ENCODE peak calls at places on chromosomes 11 and 22, in eight cellular contexts. Z, A, E, N, W, B, X and K are unnamed samples.

GRCh38 chr11:33747969-33748368 is 11.7 kb upstream of the CD59 start:
- DNase-seq in Z (peak; percentile 42), A (no peak), E (no peak), N (no peak), B (no peak), W (no peak), X (no peak), K (no peak)

GRCh38 chr22:44132724-44133123 is 48.0 kb upstream of the PARVG start:
- DNase-seq in X (no peak), Z (no peak), E (no peak), N (no peak), W (no peak), A (no peak), B (no peak), K (no peak)

GRCh38 chr22:49350441-49351121 is 477.1 kb downstream of the BRD1 start:
- DNase-seq in W (no peak), Z (no peak), E (no peak), N (no peak), X (no peak), A (no peak), B (no peak), K (no peak)

GRCh38 chr11:35138606-35138948 is 394 bp upstream of the CD44 start:
- DNase-seq in E (no peak), W (no peak), Z (no peak), N (no peak), B (peak; percentile 55), A (no peak), X (no peak), K (no peak)

GRCh38 chr11:2472428-2473186 is 27.8 kb downstream of the KCNQ1 start:
- DNase-seq in Z (no peak), W (no peak), N (no peak), B (no peak), X (no peak), A (no peak), E (no peak), K (no peak)

GRCh38 chr11:80083561-80083960 is 642.7 kb upstream of the TENM4 start:
- DNase-seq in X (no peak), N (no peak), B (no peak), E (no peak), Z (no peak), A (no peak), W (no peak), K (no peak)

GRCh38 chr11:20367313-20367948 is 3.9 kb downstream of the HTATIP2 start:
- DNase-seq in Z (peak; percentile 82), W (no peak), E (no peak), B (peak; percentile 95), N (no peak), X (peak; percentile 65), A (no peak), K (peak; percentile 40)

GRCh38 chr11:27116684-27117083 is 76.1 kb downstream of the BBOX1 start:
- DNase-seq in E (no peak), Z (peak; percentile 77), B (peak; percentile 92), X (peak; percentile 71), A (no peak), W (no peak), N (no peak), K (no peak)

GRCh38 chr11:87290304-87290922 is 252.7 kb downstream of the TMEM135 start:
- DNase-seq in X (peak; percentile 19), A (no peak), B (peak; percentile 69), E (peak; percentile 11), W (no peak), Z (peak; percentile 20), N (peak; percentile 61), K (no peak)

GRCh38 chr22:42177891-42178336 is 47.3 kb upstream of the CYP2D6 start:
- DNase-seq in W (no peak), E (no peak), B (no peak), Z (no peak), X (no peak), N (no peak), A (no peak), K (no peak)

DNA sequence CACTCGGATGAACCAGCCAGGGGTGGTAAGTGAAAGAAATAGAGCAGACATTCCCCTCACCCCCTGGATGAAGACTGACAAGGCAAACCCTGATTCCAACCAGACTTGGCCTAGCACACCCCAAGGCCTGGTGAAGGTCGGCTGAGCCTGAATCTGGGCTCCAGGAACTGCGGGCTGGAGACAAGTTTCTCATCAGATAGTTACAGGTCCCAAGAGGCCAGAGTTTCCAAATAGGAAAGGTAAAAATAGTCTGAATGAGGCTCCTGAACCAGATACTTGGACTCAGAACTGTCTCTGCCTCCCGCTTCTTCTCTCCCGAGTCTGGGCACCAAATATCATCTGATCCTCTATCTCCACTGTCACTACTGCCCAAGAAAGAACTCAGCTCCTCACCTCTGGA is 7.8 kb downstream of the ZMAT5 start:
- DNase-seq in Z (no peak), E (no peak), B (no peak), A (no peak), X (no peak), N (no peak), W (no peak), K (no peak)
- TF ChIP-seq CTCF in Z (no peak), E (no peak), B (no peak), A (no peak), X (no peak), N (no peak), W (no peak), K (no peak)

DNA sequence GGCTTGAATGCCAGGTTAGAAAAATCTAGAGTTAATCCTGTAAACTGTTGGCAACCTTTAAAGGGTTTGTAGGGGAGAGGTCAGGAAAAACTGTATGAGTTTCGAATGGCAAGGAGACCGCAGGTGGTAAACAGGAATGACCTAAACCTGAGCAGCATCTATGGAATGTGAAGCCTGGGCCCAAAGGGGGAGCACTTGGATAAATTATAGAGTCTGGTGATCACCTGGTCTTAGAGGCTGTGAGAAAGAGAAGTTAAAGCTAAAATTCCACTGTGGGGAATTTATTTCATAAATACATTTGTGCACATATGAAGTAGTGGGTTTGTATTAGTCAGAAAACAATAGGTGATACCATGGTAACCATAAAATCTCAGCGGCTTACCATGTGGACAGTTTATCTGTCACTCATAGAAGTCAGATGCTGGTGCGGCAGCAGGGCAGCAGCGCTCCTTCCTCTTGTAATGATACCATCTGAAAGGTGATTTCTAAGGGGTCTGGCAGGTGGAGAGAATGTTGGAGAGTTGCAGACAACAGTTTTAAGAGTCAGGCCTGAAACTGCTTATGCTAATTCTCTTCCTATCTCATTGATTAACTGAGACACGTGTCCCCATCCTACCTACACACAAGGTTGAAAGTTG is 1104.4 kb upstream of the CCDC90B start:
- DNase-seq in Z (peak; percentile 14), B (peak; percentile 9), A (no peak), N (no peak), W (no peak), E (no peak), X (no peak), K (no peak)
- TF ChIP-seq CTCF in Z (no peak), B (no peak), A (no peak), N (no peak), W (no peak), E (no peak), X (no peak), K (no peak)

DNA sequence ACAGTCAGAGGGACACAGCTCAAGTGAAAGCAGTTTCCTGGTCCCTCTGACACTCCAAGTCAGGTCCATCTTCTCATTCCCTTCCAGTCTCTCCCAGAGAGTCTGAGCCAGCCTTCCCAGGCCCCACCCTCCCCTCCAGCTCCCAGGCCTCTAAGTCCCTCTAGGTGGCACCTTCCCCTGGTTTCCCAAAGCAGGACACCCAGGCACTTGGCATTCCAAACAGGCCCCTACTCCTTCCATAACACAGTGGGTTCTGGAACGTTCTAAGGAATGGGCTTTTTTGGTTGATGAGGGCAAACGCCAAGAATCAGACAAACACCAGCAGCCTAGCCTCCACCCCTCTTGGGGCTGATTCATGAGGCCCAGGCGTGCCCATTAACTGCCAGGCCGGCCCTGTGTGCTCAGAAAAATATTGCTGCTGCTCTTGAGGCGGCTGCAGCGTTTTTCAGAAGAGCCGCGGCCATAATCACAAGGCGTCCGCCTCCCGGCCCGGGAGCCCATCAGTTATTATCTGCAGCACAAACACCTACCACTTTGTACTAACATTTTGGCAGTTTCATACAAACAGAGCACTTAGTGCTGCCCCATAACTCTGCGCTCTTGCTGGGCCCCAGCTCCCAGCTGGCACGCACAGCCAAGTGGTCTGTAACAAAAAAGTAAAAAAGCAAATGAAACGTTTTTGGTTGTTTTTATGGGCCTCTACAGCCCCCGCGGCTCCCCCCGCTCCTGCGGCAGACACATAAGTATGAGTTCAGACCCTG is 418.6 kb downstream of the SOX6 start:
- DNase-seq in N (no peak), B (no peak), X (no peak), Z (no peak), A (no peak), W (no peak), E (no peak), K (no peak)
- TF ChIP-seq CTCF in N (no peak), B (no peak), X (no peak), Z (no peak), A (no peak), W (no peak), E (no peak), K (no peak)

DNA sequence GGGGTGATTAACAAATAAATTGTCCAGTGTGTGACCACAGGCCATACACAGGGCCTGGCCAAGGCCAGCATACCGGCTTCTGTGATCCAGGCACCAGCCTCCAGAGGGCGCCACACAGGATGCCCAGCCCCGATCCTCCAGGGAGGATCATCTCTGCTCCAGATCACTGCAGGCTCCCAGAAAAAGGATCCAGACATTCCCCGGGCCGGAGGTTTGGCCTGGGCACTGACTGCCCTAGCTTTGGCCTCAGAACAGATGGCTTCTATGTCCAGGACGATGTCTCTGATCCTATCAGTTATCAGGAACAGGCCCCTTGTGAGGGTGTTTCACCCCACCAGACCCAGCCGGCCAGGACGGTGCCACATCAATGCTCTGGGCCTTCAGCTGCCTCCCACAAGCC is 74.5 kb upstream of the LMO1 start:
- DNase-seq in A (peak; percentile 21), N (peak; percentile 82), W (no peak), E (peak; percentile 74), B (peak; percentile 40), X (no peak), Z (no peak), K (no peak)
- TF ChIP-seq CTCF in A (peak; percentile 66), N (peak; percentile 66), W (no peak), E (peak; percentile 75), B (peak; percentile 77), X (peak; percentile 77), Z (peak; percentile 57), K (peak; percentile 63)

DNA sequence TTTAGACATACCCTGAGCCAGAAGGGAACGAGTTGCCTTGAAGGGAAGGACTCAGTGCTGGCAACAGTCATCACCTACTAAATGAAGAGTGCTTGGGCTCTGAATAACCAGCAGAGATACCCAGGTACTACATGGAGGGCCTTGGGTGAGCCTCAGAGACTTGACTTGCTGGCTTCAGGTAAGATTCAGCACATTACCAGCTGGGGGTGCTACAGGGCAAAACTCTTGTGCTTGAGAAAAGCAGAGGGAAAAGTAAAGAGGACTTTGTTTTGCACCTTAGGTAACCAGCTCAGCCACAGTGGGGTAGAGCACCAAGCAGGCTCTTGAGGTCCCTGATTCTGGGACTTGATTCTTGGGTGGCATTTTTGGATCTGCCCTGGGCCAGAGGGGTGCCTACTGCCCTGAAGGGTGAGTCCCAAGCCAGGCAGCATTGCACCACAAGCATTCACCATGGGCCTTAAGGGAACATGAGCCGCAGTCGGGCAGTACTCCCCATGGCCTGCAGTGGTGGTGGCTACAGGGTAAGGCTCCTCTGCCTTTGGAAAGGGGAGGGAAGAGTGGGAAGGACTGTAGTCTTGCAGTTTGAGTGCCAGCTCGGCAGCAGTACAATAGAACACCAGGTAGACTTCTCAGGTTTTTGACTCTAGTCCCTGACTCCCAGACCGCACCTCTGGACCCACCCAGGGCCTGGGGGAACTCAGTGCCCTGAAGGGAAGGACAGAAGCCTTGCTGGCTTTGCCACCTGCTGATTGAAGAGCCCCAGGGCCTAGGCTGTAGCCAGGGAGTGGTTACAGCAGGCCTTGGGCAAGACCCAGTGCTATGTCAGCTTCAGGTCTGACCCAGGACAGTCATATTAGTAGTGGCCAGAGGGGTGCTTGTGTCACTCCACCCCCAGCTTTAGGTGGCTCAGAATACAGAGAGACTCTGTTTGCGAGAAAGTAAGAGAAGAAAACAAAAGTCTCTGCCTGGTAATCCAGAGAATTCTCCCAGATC is 22.7 kb upstream of the PLEKHA7 start:
- DNase-seq in E (no peak), B (peak; percentile 5), X (no peak), A (no peak), Z (no peak), W (no peak), N (no peak), K (no peak)
- TF ChIP-seq CTCF in E (no peak), B (peak; percentile 12), X (no peak), A (no peak), Z (no peak), W (no peak), N (no peak), K (no peak)